ENCODE peak calls at places on chromosome 22, in ten cellular contexts. U, T, D, E, Z, V, X, Y, R and M are unnamed samples.

GRCh38 chr22:41257696-41258095 is 17.0 kb upstream of the CHADL start:
- DNase-seq in U (no peak), T (no peak), D (no peak), E (no peak), Z (no peak), V (no peak), X (no peak), Y (no peak), R (no peak), M (no peak)

GRCh38 chr22:49677495-49677889 is 150.2 kb downstream of the BRD1 start:
- DNase-seq in U (peak; percentile 20), T (no peak), D (no peak), E (no peak), Z (no peak), V (peak; percentile 15), X (no peak), Y (no peak), R (no peak), M (no peak)

GRCh38 chr22:31123292-31123602 is 481 bp downstream of the INPP5J start:
- DNase-seq in U (no peak), T (no peak), D (peak; percentile 12), E (no peak), Z (no peak), V (no peak), X (no peak), Y (no peak), R (no peak), M (no peak)

GRCh38 chr22:44648821-44649566 is 53.0 kb upstream of the PRR5 start:
- DNase-seq in U (peak; percentile 35), T (peak; percentile 87), D (peak; percentile 64), E (peak; percentile 29), Z (no peak), V (no peak), X (no peak), Y (no peak), R (peak; percentile 5), M (no peak)

GRCh38 chr22:41341012-41341411 is 39.7 kb downstream of the ZC3H7B start:
- DNase-seq in U (no peak), T (no peak), D (no peak), E (no peak), Z (no peak), V (no peak), X (no peak), Y (no peak), R (no peak), M (no peak)

GRCh38 chr22:24834845-24835570 is 29.0 kb downstream of the SGSM1 start:
- DNase-seq in U (no peak), T (no peak), D (no peak), E (peak; percentile 28), Z (no peak), V (no peak), X (no peak), Y (peak; percentile 4), R (no peak), M (no peak)

GRCh38 chr22:17988800-17989513 is 35.4 kb downstream of the MICAL3 start:
- DNase-seq in U (no peak), T (no peak), D (no peak), E (no peak), Z (no peak), V (peak; percentile 37), X (no peak), Y (no peak), R (no peak), M (no peak)

GRCh38 chr22:18001040-18001893 is 23.1 kb downstream of the MICAL3 start:
- DNase-seq in U (peak; percentile 89), T (peak; percentile 96), D (peak; percentile 95), E (peak; percentile 99), Z (peak; percentile 85), V (peak; percentile 91), X (peak; percentile 90), Y (peak; percentile 94), R (peak; percentile 98), M (no peak)

GRCh38 chr22:46086577-46087335 is 63.6 kb upstream of the PPARA start:
- DNase-seq in U (no peak), T (no peak), D (peak; percentile 70), E (peak; percentile 80), Z (no peak), V (peak; percentile 43), X (no peak), Y (no peak), R (no peak), M (no peak)

GRCh38 chr22:19179472-19180048 is 1.0 kb upstream of the SLC25A1 start:
- DNase-seq in U (peak; percentile 83), T (peak; percentile 81), D (peak; percentile 87), E (peak; percentile 89), Z (peak; percentile 70), V (peak; percentile 82), X (peak; percentile 37), Y (peak; percentile 89), R (peak; percentile 37), M (no peak)

GRCh38 chr22:29359469-29359868 is 28.9 kb downstream of the AP1B1 start:
- DNase-seq in U (peak; percentile 73), T (peak; percentile 43), D (peak; percentile 85), E (peak; percentile 62), Z (no peak), V (peak; percentile 69), X (no peak), Y (no peak), R (peak; percentile 11), M (no peak)
- TF ChIP-seq CTCF in U (peak; percentile 71), T (peak; percentile 81), D (peak; percentile 74), E (peak; percentile 78), Z (no peak), V (peak; percentile 77), X (peak; percentile 79), Y (no peak), R (peak; percentile 56), M (peak; percentile 9)

GRCh38 chr22:37457093-37457893 is 28.9 kb downstream of the MFNG start:
- DNase-seq in U (peak; percentile 81), T (peak; percentile 29), D (peak; percentile 74), E (peak; percentile 68), Z (peak; percentile 91), V (peak; percentile 56), X (no peak), Y (peak; percentile 77), R (peak; percentile 65), M (peak; percentile 67)

GRCh38 chr22:37453696-37454095 is 26.4 kb upstream of the ELFN2 start:
- DNase-seq in U (no peak), T (no peak), D (no peak), E (no peak), Z (no peak), V (no peak), X (no peak), Y (no peak), R (no peak), M (no peak)

GRCh38 chr22:37456351-37456750 is 29.1 kb upstream of the ELFN2 start:
- DNase-seq in U (no peak), T (no peak), D (no peak), E (no peak), Z (no peak), V (no peak), X (no peak), Y (no peak), R (no peak), M (no peak)

GRCh38 chr22:37455896-37456295 is 28.6 kb upstream of the ELFN2 start:
- DNase-seq in U (no peak), T (peak; percentile 23), D (no peak), E (no peak), Z (no peak), V (no peak), X (no peak), Y (no peak), R (no peak), M (no peak)

DNA sequence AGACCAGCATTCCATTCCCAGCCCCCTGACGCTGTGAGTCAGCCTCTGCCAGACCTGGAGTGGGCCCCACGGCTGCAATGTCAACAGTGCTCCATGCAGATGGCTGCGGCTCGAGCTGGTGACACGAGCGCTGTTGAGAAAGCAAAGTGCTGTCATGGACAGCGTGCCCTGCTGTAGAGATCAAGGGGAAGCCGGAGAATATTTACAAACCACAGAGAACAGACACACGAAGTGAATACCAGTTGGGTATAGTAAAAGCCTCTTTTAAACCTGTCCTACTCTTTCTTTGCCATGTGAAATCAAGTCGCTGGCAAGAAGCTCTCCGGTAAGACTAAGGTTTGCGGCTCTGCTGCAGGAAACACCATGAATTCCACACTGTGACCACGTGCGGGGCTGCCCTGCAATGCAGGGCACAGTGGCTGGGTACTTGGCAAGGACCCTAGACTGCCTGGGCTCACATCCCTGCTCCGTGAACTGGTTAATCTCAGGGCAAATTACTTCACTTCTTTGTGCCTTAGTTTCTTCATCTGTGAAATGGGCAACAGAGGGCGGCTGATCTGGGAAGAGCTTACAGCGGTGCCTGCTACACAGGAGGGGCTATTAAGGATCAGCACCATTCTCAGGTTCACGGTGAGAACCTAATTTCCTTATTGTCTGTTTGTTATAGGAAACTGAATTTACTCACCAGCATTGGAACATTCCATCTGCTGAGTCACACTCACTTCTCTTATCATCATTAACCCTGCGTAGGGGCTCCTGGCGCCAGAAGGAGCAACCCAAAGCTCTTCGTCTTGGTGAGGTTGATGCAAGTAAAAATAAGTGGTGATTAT is 27.8 kb upstream of the ELFN2 start:
- DNase-seq in U (no peak), T (peak; percentile 80), D (no peak), E (peak; percentile 87), Z (no peak), V (no peak), X (peak; percentile 81), Y (no peak), R (peak; percentile 66), M (no peak)
- TF ChIP-seq CTCF in U (no peak), T (peak; percentile 20), D (no peak), E (no peak), Z (no peak), V (no peak), X (no peak), Y (no peak), R (no peak), M (no peak)

GRCh38 chr22:38299001-38299651 is 18.1 kb downstream of the CSNK1E start:
- DNase-seq in U (no peak), T (no peak), D (no peak), E (no peak), Z (no peak), V (no peak), X (no peak), Y (no peak), R (no peak), M (no peak)

GRCh38 chr22:38300197-38300945 is 16.9 kb downstream of the CSNK1E start:
- DNase-seq in U (no peak), T (no peak), D (no peak), E (no peak), Z (no peak), V (no peak), X (no peak), Y (no peak), R (no peak), M (no peak)

GRCh38 chr22:38299758-38300157 is 17.5 kb downstream of the CSNK1E start:
- DNase-seq in U (no peak), T (no peak), D (no peak), E (no peak), Z (no peak), V (no peak), X (no peak), Y (no peak), R (no peak), M (no peak)

GRCh38 chr22:38296372-38296771 is 20.9 kb downstream of the CSNK1E start:
- DNase-seq in U (no peak), T (no peak), D (no peak), E (no peak), Z (no peak), V (no peak), X (no peak), Y (no peak), R (no peak), M (no peak)

GRCh38 chr22:38298312-38299000 is 18.8 kb downstream of the CSNK1E start:
- DNase-seq in U (no peak), T (peak; percentile 32), D (peak; percentile 65), E (peak; percentile 100), Z (peak; percentile 63), V (no peak), X (peak; percentile 96), Y (peak; percentile 54), R (peak; percentile 94), M (no peak)
- TF ChIP-seq CTCF in U (no peak), T (peak; percentile 76), D (peak; percentile 31), E (peak; percentile 59), Z (peak; percentile 67), V (peak; percentile 38), X (peak; percentile 67), Y (peak; percentile 70), R (peak; percentile 32), M (peak; percentile 75)

GRCh38 chr22:38051261-38051660 is 5.9 kb upstream of the PICK1 start:
- DNase-seq in U (no peak), T (no peak), D (no peak), E (no peak), Z (no peak), V (no peak), X (no peak), Y (no peak), R (no peak), M (no peak)
- TF ChIP-seq CTCF in U (no peak), T (no peak), D (no peak), E (no peak), Z (no peak), V (no peak), X (no peak), Y (no peak), R (no peak), M (no peak)